ENCODE peak calls at places on chromosomes 7 and 10, in seven cellular contexts. H is SK-N-SH, D is right atrium auricular region, M is OCI-LY7, X is right cardiac atrium, C is mesendoderm, P is fibroblast of lung. T is an unnamed sample.

GRCh38 chr7:112422842-112423496 is 27.3 kb upstream of the IFRD1 start:
- DNase-seq in D (peak), C (peak), X (peak), M (peak), P (peak), H (no peak), T (peak)

GRCh38 chr10:24209946-24210491 is 1.1 kb downstream of the KIAA1217 start:
- DNase-seq in P (peak), D (no peak), C (peak), H (peak), X (no peak), M (no peak), T (no peak)

GRCh38 chr7:103524042-103524907 is 78.3 kb upstream of the SLC26A5 start:
- DNase-seq in C (peak), M (peak), X (no peak), D (no peak), P (peak), H (peak), T (peak)

GRCh38 chr10:125084191-125085186 is 75.9 kb downstream of the CTBP2 start:
- DNase-seq in M (no peak), C (peak), X (peak), D (peak), P (peak), H (peak), T (no peak)

GRCh38 chr10:90222372-90222771 is 521.0 kb downstream of the KIF20B start:
- DNase-seq in X (no peak), C (peak), H (no peak), P (peak), M (no peak), D (no peak), T (no peak)

GRCh38 chr10:16481052-16481728 is 40.5 kb downstream of the C1QL3 start:
- DNase-seq in M (no peak), P (no peak), C (no peak), X (no peak), H (no peak), D (no peak), T (no peak)

GRCh38 chr7:1010226-1010625 is 27.2 kb downstream of the CYP2W1 start:
- DNase-seq in D (no peak), M (no peak), H (no peak), C (no peak), X (no peak), P (no peak), T (no peak)

GRCh38 chr7:43454936-43455518 is 127.9 kb upstream of the STK17A start:
- DNase-seq in H (peak), P (peak), C (peak), X (no peak), D (no peak), M (peak), T (peak)

GRCh38 chr7:19327011-19327410 is 181.8 kb upstream of the FERD3L start:
- DNase-seq in H (no peak), M (no peak), D (no peak), C (no peak), X (no peak), P (peak), T (no peak)

GRCh38 chr7:102472126-102473041 is 6.3 kb downstream of the POLR2J start:
- DNase-seq in D (no peak), X (peak), M (no peak), H (no peak), C (no peak), P (no peak), T (peak)

GRCh38 chr7:151795168-151795754 is 81.7 kb downstream of the PRKAG2 start:
- DNase-seq in H (no peak), C (no peak), M (no peak), D (no peak), P (no peak), X (peak), T (no peak)

GRCh38 chr7:19024261-19024660 is 93.2 kb downstream of the TWIST1 start:
- DNase-seq in C (no peak), M (no peak), D (no peak), H (no peak), X (no peak), P (peak), T (no peak)

GRCh38 chr7:99734987-99735386 is at the start of gene CYP3A7:
- DNase-seq in H (no peak), P (no peak), M (no peak), C (no peak), X (no peak), D (no peak), T (no peak)

GRCh38 chr7:155832581-155832981 is 20.3 kb upstream of the SHH start:
- DNase-seq in D (no peak), C (no peak), X (no peak), P (no peak), H (no peak), M (no peak), T (no peak)

GRCh38 chr10:116888380-116889055 is 39.2 kb downstream of the ENO4 start:
- DNase-seq in P (peak), M (no peak), C (peak), X (peak), D (peak), H (no peak), T (no peak)

GRCh38 chr7:28853834-28854749 is 104.0 kb downstream of the TRIL start:
- DNase-seq in P (peak), D (peak), M (peak), C (peak), H (peak), X (peak), T (peak)

GRCh38 chr10:2972810-2973209 is 94.5 kb upstream of the PFKP start:
- DNase-seq in D (no peak), M (no peak), C (no peak), H (no peak), P (no peak), X (no peak), T (no peak)

GRCh38 chr7:117018713-117019112 is 65.4 kb downstream of the ST7 start:
- DNase-seq in X (no peak), D (no peak), C (no peak), P (no peak), M (no peak), H (no peak), T (no peak)

GRCh38 chr7:111841596-111842209 is 279.4 kb upstream of the IMMP2L start:
- DNase-seq in H (no peak), X (no peak), D (no peak), P (no peak), M (no peak), C (no peak), T (no peak)

GRCh38 chr10:3636356-3637181 is 148.4 kb downstream of the KLF6 start:
- DNase-seq in P (peak), X (no peak), D (no peak), M (no peak), C (no peak), H (peak), T (no peak)

GRCh38 chr10:44647877-44648542 is 263.1 kb upstream of the CXCL12 start:
- DNase-seq in X (peak), H (no peak), M (no peak), D (no peak), C (no peak), P (peak), T (no peak)

GRCh38 chr10:100825946-100826660 is 80.7 kb downstream of the PAX2 start:
- DNase-seq in P (no peak), D (no peak), C (no peak), M (peak), H (no peak), X (no peak), T (no peak)

GRCh38 chr10:117421985-117422384 is 46.7 kb upstream of the PDZD8 start:
- DNase-seq in X (no peak), P (no peak), M (no peak), D (no peak), H (no peak), C (no peak), T (no peak)

GRCh38 chr7:134505856-134506255 is 21.5 kb upstream of the AKR1B10 start:
- DNase-seq in M (no peak), D (no peak), X (no peak), C (no peak), P (no peak), H (no peak), T (no peak)

GRCh38 chr10:69327463-69328345 is 49.4 kb downstream of the HK1 start:
- DNase-seq in P (peak), D (peak), H (no peak), X (peak), M (no peak), C (no peak), T (peak)

GRCh38 chr10:126701526-126701925 is 31.0 kb upstream of the C10orf90 start:
- DNase-seq in C (no peak), H (no peak), X (no peak), M (no peak), D (no peak), P (no peak), T (no peak)

GRCh38 chr7:130891254-130892094 is 157.5 kb upstream of the KLF14 start:
- DNase-seq in H (no peak), X (peak), P (peak), C (no peak), D (peak), M (no peak), T (no peak)

GRCh38 chr7:37924399-37924798 is 4.0 kb downstream of the EPDR1 start:
- DNase-seq in D (no peak), C (no peak), M (no peak), P (peak), X (no peak), H (no peak), T (no peak)

GRCh38 chr10:96509017-96509641 is 4.6 kb downstream of the TLL2 start:
- DNase-seq in P (peak), C (peak), D (no peak), H (no peak), M (no peak), X (no peak), T (no peak)

GRCh38 chr7:18780266-18780665 is 284.7 kb downstream of the HDAC9 start:
- DNase-seq in C (no peak), H (no peak), X (no peak), M (no peak), D (no peak), P (no peak), T (no peak)

GRCh38 chr7:151990567-151990966 is 34.3 kb downstream of the GALNTL5 start:
- DNase-seq in P (peak), X (no peak), D (no peak), M (no peak), C (peak), H (no peak), T (no peak)

GRCh38 chr10:96092999-96093767 is 36.9 kb upstream of the ZNF518A start:
- DNase-seq in M (no peak), H (no peak), P (no peak), X (no peak), D (no peak), C (no peak), T (no peak)

GRCh38 chr7:372939-373791 is 83.2 kb downstream of the FOXL3 start:
- DNase-seq in D (no peak), P (peak), C (peak), M (no peak), X (peak), H (peak), T (no peak)

GRCh38 chr7:29606287-29606721 is 42.7 kb downstream of the PRR15 start:
- DNase-seq in X (peak), C (no peak), D (no peak), H (peak), M (no peak), P (peak), T (peak)

GRCh38 chr7:148979827-148980226 is 48.5 kb downstream of the PDIA4 start:
- DNase-seq in D (no peak), M (no peak), P (no peak), C (no peak), X (no peak), H (no peak), T (no peak)

GRCh38 chr10:4678023-4678950 is 147.7 kb upstream of the AKR1E2 start:
- DNase-seq in P (peak), C (no peak), X (no peak), H (no peak), M (no peak), D (no peak), T (no peak)

GRCh38 chr10:11411926-11412545 is 199.4 kb downstream of the USP6NL start:
- DNase-seq in C (peak), D (no peak), P (no peak), H (no peak), M (peak), X (no peak), T (no peak)

GRCh38 chr7:104096683-104097082 is 107.2 kb upstream of the RELN start:
- DNase-seq in X (no peak), C (peak), H (no peak), D (no peak), M (no peak), P (peak), T (peak)

GRCh38 chr10:11869211-11869610 is 46.1 kb downstream of the PROSER2 start:
- DNase-seq in C (peak), P (no peak), X (no peak), D (no peak), M (no peak), H (no peak), T (no peak)

DNA sequence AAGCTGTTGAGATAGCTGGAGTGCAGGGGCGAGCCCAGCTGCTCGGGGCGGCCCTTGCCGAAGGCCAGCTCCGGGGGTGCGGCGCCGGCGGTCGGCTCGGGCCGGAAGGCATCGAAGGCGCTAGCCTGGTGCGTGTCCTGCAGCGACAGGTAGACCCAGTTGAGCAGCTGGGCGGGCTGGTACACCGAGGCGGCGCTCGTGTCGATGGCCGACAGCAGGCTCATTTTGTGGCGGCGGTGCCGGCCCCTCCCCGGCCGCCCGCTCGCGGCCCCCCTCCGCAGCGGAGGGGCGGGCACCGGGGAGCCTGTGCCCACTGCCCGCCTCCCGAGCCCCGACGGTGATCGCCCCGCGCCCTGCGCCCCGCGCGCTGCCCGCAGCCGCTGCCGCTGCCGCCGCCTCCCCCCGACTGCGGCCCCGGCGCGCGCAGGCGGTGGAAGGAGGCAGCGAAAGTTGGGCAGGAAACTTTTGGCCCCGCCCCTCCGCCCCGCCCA is at the start of gene ZCCHC24:
- DNase-seq in C (peak), X (peak), D (no peak), H (no peak), P (no peak), M (peak), T (no peak)
- H3K27ac ChIP-seq in C (peak), X (peak), D (peak), H (peak), P (peak), M (no peak), T (peak)

GRCh38 chr7:27125986-27126394 is 4.6 kb downstream of the HOXA4 start:
- DNase-seq in M (no peak), X (no peak), D (no peak), H (no peak), C (no peak), P (peak), T (no peak)

GRCh38 chr7:27129729-27130539 is 623 bp downstream of the HOXA4 start:
- DNase-seq in M (no peak), D (no peak), X (peak), H (no peak), P (peak), C (no peak), T (no peak)

GRCh38 chr7:27126596-27127327 is 3.8 kb downstream of the HOXA4 start:
- DNase-seq in D (no peak), M (no peak), X (no peak), C (no peak), H (no peak), P (peak), T (no peak)

GRCh38 chr7:27128776-27129728 is 1.5 kb downstream of the HOXA4 start:
- DNase-seq in M (no peak), H (no peak), P (peak), D (no peak), X (no peak), C (no peak), T (no peak)

DNA sequence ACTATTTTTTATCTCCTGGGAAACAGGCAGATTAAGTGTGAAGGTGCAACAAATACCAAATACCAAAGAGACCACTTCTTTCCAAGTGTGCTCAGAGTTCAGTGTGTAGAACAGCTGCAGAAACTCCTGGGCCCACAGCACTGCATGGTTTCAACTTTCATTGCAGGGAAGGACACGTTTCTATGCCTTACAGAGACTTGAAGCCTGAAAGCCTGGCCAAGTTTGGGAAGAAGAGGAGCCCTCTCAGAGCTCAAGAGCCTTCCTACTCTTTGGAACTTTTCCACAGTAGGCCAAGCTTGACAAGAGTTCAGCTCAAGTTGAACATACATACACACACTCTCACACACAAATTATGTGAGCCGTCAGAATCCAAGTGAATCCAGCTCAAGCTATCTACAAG is 2.5 kb downstream of the HOXA4 start:
- DNase-seq in D (no peak), P (peak), C (no peak), H (no peak), X (no peak), M (no peak), T (no peak)
- H3K27ac ChIP-seq in D (no peak), P (no peak), C (no peak), H (no peak), X (no peak), M (no peak), T (no peak)

GRCh38 chr7:16422917-16423316 is 1.6 kb upstream of the CRPPA start:
- DNase-seq in P (no peak), M (no peak), X (no peak), D (no peak), C (peak), H (no peak), T (peak)
- H3K27ac ChIP-seq in P (no peak), M (no peak), X (no peak), D (peak), C (no peak), H (no peak), T (peak)

DNA sequence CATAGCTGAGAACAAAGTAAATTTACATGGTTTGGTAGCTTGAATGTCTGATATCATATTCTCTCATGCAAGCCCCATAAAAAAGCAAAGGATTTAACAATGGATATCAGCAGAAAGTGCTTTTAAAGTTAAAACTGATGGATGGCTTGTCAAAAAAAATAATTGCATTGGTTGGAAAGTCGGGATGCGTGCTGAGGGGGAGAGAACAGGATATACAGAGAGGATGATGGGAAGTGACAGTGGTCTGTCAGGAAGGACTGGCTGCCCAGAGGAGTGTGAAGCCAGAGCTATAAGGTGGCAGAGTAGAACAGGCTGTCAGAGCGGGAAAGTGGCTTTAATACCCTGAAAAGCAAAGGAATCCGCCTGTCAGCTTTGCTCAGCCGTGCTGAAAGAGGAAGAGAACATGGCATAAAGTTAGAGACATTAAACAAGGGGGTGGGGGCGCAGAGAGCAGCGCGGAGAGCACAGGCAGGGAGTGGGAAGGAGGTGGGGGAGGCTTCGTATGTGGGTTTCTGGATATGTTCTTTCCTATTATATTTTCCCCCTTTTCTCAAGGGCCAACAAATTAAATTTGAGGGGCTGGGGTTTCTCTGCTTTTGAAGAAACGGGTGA is 493.0 kb downstream of the LRMDA start:
- DNase-seq in X (no peak), C (no peak), D (no peak), H (no peak), P (no peak), M (no peak), T (no peak)
- H3K27ac ChIP-seq in X (no peak), C (no peak), D (no peak), H (no peak), P (no peak), M (no peak), T (no peak)

GRCh38 chr7:129773328-129773731 is 161.8 kb downstream of the NRF1 start:
- DNase-seq in D (no peak), P (no peak), M (no peak), H (peak), X (no peak), C (no peak), T (no peak)
- H3K27ac ChIP-seq in D (no peak), P (no peak), M (no peak), H (no peak), X (no peak), C (no peak), T (no peak)

DNA sequence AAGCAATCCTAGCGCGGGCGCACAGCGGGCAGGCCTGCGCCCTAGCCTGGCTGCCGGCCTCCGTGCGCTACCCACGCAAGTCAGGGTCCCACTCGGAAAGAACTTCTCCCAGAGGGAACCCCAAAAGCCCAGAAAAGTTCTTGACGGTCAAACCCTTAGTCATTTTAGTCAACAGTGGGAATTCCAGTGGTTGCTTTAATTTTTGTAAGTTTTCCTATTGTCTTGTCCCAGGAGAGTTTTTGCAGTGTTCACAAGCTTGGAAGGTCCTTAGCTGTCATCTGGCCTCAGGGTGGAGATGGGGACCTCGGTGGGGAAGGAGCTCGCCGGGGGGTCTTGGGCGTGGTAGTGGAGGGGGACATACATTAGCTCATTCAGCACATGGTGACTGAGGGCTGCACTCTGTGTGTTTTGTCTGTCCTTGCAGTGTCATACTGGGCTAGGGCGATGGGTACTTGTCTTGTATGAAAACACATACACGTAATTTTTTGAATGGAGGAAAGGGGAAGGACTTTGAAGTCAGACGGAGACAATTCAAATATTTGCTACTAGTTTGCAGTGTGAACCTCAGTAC is 727 bp downstream of the MINDY4 start:
- DNase-seq in M (no peak), P (peak), X (no peak), C (no peak), H (peak), D (no peak), T (peak)
- H3K27ac ChIP-seq in M (no peak), P (peak), X (peak), C (no peak), H (peak), D (peak), T (peak)